ENCODE peak calls at places on chromosomes 12 and 14, in five cellular contexts. O, V, D, F and P are unnamed samples.

GRCh38 chr14:55221186-55221585 is 29.8 kb upstream of the DLGAP5 start:
- DNase-seq in F (no peak), V (no peak), O (no peak), D (no peak), P (no peak)

GRCh38 chr14:92619671-92620437 is 106.3 kb downstream of the RIN3 start:
- DNase-seq in O (no peak), F (no peak), V (no peak), D (no peak), P (no peak)

GRCh38 chr12:64491718-64492117 is 39.8 kb downstream of the TBK1 start:
- DNase-seq in D (no peak), V (no peak), F (no peak), O (no peak), P (no peak)

GRCh38 chr12:129613311-129613710 is 290.5 kb downstream of the TMEM132D start:
- DNase-seq in F (no peak), V (no peak), O (no peak), D (no peak), P (no peak)

GRCh38 chr14:83816755-83817154 is 1713.2 kb upstream of the FLRT2 start:
- DNase-seq in F (no peak), O (no peak), D (no peak), V (no peak), P (no peak)

GRCh38 chr14:93717968-93718320 is 70.3 kb downstream of the PRIMA1 start:
- DNase-seq in V (no peak), F (no peak), D (no peak), O (no peak), P (no peak)

GRCh38 chr12:106987846-106988245 is 900 bp upstream of the MTERF2 start:
- DNase-seq in O (no peak), D (no peak), F (no peak), V (no peak), P (no peak)

GRCh38 chr12:10160659-10161386 is 11.1 kb downstream of the OLR1 start:
- DNase-seq in F (no peak), D (no peak), V (no peak), O (no peak), P (no peak)

GRCh38 chr12:132245521-132246101 is 83.8 kb downstream of the GALNT9 start:
- DNase-seq in O (no peak), V (no peak), F (no peak), D (no peak), P (no peak)

GRCh38 chr12:111841236-111841749 is 735 bp upstream of the MAPKAPK5 start:
- DNase-seq in F (no peak), O (no peak), D (no peak), V (no peak), P (no peak)

GRCh38 chr12:26373606-26374495 is 178.5 kb downstream of the SSPN start:
- DNase-seq in D (no peak), F (no peak), O (no peak), V (no peak), P (no peak)